ENCODE peak calls at places on chromosome 3, in four cellular contexts. P is endothelial cell of umbilical vein, S is IMR-90, M is K562. R is an unnamed sample.

GRCh38 chr3:73060302-73060723 is 1.1 kb upstream of the EBLN2 start:
- DNase-seq in P (no peak), S (peak; percentile 27), M (no peak), R (no peak)

GRCh38 chr3:99842826-99843589 is 25.3 kb downstream of the CMSS1 start:
- DNase-seq in P (peak; percentile 74), S (peak; percentile 73), M (peak; percentile 20), R (no peak)

GRCh38 chr3:150292891-150293290 is 115.2 kb upstream of the TSC22D2 start:
- DNase-seq in P (no peak), S (peak; percentile 92), M (no peak), R (no peak)

GRCh38 chr3:161409069-161409468 is 37.8 kb upstream of the SPTSSB start:
- DNase-seq in P (peak; percentile 61), S (peak; percentile 23), M (peak; percentile 44), R (no peak)

GRCh38 chr3:186772886-186773417 is 10.4 kb upstream of the EIF4A2 start:
- DNase-seq in P (peak; percentile 39), S (no peak), M (no peak), R (no peak)

GRCh38 chr3:15331606-15332404 is 581 bp downstream of the SH3BP5 start:
- DNase-seq in P (peak; percentile 52), S (peak; percentile 27), M (no peak), R (no peak)

GRCh38 chr3:158405507-158405906 is 165.5 kb upstream of the MLF1 start:
- DNase-seq in P (no peak), S (no peak), M (no peak), R (no peak)

GRCh38 chr3:139655880-139656279 is 21.9 kb downstream of the NMNAT3 start:
- DNase-seq in P (no peak), S (no peak), M (no peak), R (no peak)

GRCh38 chr3:11118181-11118682 is 36.1 kb upstream of the HRH1 start:
- DNase-seq in P (no peak), S (peak; percentile 70), M (no peak), R (no peak)

GRCh38 chr3:129184396-129184656 is 630 bp upstream of the CNBP start:
- DNase-seq in P (no peak), S (no peak), M (peak; percentile 51), R (no peak)

GRCh38 chr3:31132132-31132769 is 237.8 kb upstream of the GADL1 start:
- DNase-seq in P (peak; percentile 63), S (peak; percentile 53), M (peak; percentile 38), R (peak; percentile 21)

GRCh38 chr3:136473716-136474326 is 223.7 kb downstream of the PCCB start:
- DNase-seq in P (no peak), S (peak; percentile 94), M (no peak), R (no peak)

GRCh38 chr3:123155471-123156011 is 46.2 kb upstream of the SEC22A start:
- DNase-seq in P (no peak), S (no peak), M (no peak), R (no peak)

GRCh38 chr3:128369881-128370642 is 96.6 kb downstream of the DNAJB8 start:
- DNase-seq in P (no peak), S (no peak), M (no peak), R (no peak)

GRCh38 chr3:14452676-14453367 is 50.4 kb downstream of the SLC6A6 start:
- DNase-seq in P (peak; percentile 100), S (peak; percentile 98), M (no peak), R (no peak)

GRCh38 chr3:30639937-30640336 is 33.5 kb downstream of the TGFBR2 start:
- DNase-seq in P (no peak), S (no peak), M (no peak), R (peak; percentile 60)

GRCh38 chr3:179880868-179881267 is 155.9 kb downstream of the PEX5L start:
- DNase-seq in P (no peak), S (no peak), M (no peak), R (no peak)

GRCh38 chr3:187006884-187007630 is 76.7 kb downstream of the ST6GAL1 start:
- DNase-seq in P (no peak), S (peak; percentile 52), M (no peak), R (no peak)

GRCh38 chr3:37772773-37773291 is 88.8 kb upstream of the CTDSPL start:
- DNase-seq in P (no peak), S (no peak), M (no peak), R (no peak)

GRCh38 chr3:159733194-159733860 is 255.3 kb upstream of the IL12A start:
- DNase-seq in P (no peak), S (peak; percentile 88), M (no peak), R (no peak)

DNA sequence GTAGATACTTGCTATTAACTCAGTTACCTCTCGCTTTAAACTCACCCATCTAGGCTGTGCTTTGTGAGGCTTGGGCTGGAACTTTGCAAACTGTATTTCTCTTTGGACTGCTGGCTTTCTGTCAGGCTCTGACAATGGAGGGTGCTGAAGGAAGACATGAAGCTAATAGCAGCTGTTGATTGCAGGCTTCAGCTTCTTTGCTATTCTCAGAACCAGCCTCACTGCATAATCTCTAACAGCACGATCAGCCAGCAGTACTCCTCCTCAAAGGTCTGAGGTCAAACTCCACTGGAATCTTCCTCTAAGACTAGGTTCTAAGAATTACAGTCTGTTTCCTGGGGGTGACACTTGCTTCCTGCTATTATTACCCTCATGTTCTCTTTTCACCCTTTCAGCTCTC is 295.5 kb downstream of the ZBBX start:
- DNase-seq in P (no peak), S (no peak), M (no peak), R (no peak)
- TF ChIP-seq FOS in P (no peak), S (no peak), M (no peak), R (no peak)

DNA sequence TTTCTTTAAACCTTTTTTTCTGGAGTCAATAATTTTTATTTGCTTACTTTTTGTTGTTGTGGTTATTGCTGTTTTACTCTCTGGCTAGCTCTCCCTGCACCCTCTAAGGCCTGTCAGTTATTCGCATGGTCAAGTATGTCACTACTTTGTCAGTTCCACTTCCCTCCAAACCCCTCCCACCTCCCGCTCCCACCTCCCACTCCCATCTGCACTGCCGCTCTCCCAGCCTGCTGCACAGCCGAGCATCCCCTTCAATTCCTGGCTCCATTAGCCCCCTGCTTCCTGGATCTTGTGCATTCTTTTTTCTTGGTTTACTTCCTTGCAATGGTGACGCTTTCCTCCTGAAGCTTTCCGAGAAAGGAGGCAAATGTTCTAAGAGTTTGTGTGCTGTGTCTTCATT is 218.0 kb downstream of the XXYLT1 start:
- DNase-seq in P (no peak), S (no peak), M (no peak), R (no peak)
- TF ChIP-seq FOS in P (no peak), S (no peak), M (no peak), R (no peak)

GRCh38 chr3:34178415-34178814 is 380.0 kb downstream of the PDCD6IP start:
- DNase-seq in P (no peak), S (peak; percentile 11), M (no peak), R (no peak)
- TF ChIP-seq FOS in P (no peak), S (no peak), M (no peak), R (no peak)

DNA sequence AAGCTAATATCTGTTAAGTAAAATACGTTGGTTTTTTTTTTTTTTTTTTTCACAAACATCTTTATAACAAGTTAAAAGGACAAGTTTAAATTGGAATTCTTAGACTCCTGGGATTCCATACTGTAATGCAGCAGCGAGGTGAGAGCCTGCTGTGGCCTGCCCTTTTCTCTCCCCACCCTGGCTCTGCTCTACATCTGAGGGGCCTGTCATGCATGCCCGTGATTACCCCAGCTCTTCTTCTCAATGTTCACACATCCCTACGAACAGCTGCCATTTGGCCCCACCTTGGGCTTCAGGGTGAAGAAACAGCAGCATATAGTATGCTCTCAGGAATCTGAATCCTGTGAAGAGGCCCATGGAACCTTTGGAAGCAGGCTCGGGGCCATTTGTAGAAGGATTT is 14.7 kb downstream of the CFAP91 start:
- DNase-seq in P (no peak), S (no peak), M (no peak), R (no peak)
- TF ChIP-seq FOS in P (no peak), S (no peak), M (no peak), R (no peak)